ENCODE peak calls at places on chromosomes 7 and 10, in four cellular contexts. C, V, X and S are unnamed samples.
A peak's percentile ranks its signal among the peaks of the same experiment; 100 is the strongest.

GRCh38 chr10:133308431-133309110 is at the start of the genes TUBGCP2 and ZNF511:
- DNase-seq in C (peak; percentile 93), V (peak; percentile 95), X (peak; percentile 85), S (peak; percentile 95)

GRCh38 chr10:37754538-37755323 is 102.7 kb downstream of the ZNF248 start:
- DNase-seq in C (peak; percentile 79), V (no peak), X (peak; percentile 26), S (peak; percentile 58)

GRCh38 chr10:77421576-77421975 is 216.0 kb downstream of the KCNMA1 start:
- DNase-seq in C (no peak), V (no peak), X (no peak), S (no peak)

GRCh38 chr10:110226926-110227641 is 19.7 kb downstream of the MXI1 start:
- DNase-seq in C (peak; percentile 83), V (peak; percentile 89), X (peak; percentile 83), S (peak; percentile 59)

GRCh38 chr10:62727935-62728334 is 76.6 kb upstream of the ADO start:
- DNase-seq in C (no peak), V (no peak), X (no peak), S (no peak)

GRCh38 chr10:84493951-84494848 is 165.8 kb downstream of the CCSER2 start:
- DNase-seq in C (no peak), V (no peak), X (no peak), S (peak; percentile 43)

GRCh38 chr10:113060221-113061053 is 110.4 kb downstream of the TCF7L2 start:
- DNase-seq in C (no peak), V (no peak), X (peak; percentile 62), S (no peak)

GRCh38 chr7:34225193-34225592 is 319.9 kb downstream of the BMPER start:
- DNase-seq in C (no peak), V (no peak), X (no peak), S (no peak)

GRCh38 chr10:30007406-30007805 is 52.0 kb downstream of the JCAD start:
- DNase-seq in C (no peak), V (no peak), X (no peak), S (no peak)

GRCh38 chr7:127486654-127487053 is 94.1 kb upstream of the ZNF800 start:
- DNase-seq in C (no peak), V (no peak), X (no peak), S (no peak)

GRCh38 chr7:30452278-30452930 is 26.2 kb downstream of the NOD1 start:
- DNase-seq in C (no peak), V (no peak), X (no peak), S (no peak)

GRCh38 chr7:106730021-106730420 is 69.1 kb upstream of the CCDC71L start:
- DNase-seq in C (no peak), V (no peak), X (no peak), S (no peak)

GRCh38 chr7:116762951-116763350 is 91.0 kb downstream of the MET start:
- DNase-seq in C (no peak), V (no peak), X (no peak), S (no peak)

GRCh38 chr10:3624367-3624766 is 160.6 kb downstream of the KLF6 start:
- DNase-seq in C (no peak), V (no peak), X (no peak), S (no peak)

GRCh38 chr7:94698275-94698674 is 42.3 kb upstream of the SGCE start:
- DNase-seq in C (no peak), V (no peak), X (no peak), S (no peak)

GRCh38 chr7:103843689-103844480 is 145.6 kb downstream of the RELN start:
- DNase-seq in C (no peak), V (no peak), X (no peak), S (no peak)

GRCh38 chr10:32846974-32847373 is 111.1 kb downstream of the ITGB1 start:
- DNase-seq in C (no peak), V (no peak), X (no peak), S (no peak)

GRCh38 chr10:14173706-14174594 is 156.8 kb downstream of the FRMD4A start:
- DNase-seq in C (no peak), V (no peak), X (no peak), S (peak; percentile 45)
- H3K4me3 ChIP-seq in C (no peak overlapping the region), V (peak overlapping the region; percentile 27), X (peak overlapping the region; percentile 22), S (peak overlapping the region; percentile 50)

GRCh38 chr10:71744897-71745658 is 25.5 kb upstream of the C10orf105 start:
- DNase-seq in C (no peak), V (no peak), X (peak; percentile 17), S (no peak)
- H3K4me1 ChIP-seq in C (peaks cover 46% of the 10 kb centered on the region), V (peaks cover 20% of the 10 kb centered on the region), X (peaks cover 39% of the 10 kb centered on the region), S (peaks cover 17% of the 10 kb centered on the region)

GRCh38 chr10:112057072-112057471 is 126.5 kb downstream of the GPAM start:
- DNase-seq in C (no peak), V (no peak), X (no peak), S (no peak)

GRCh38 chr10:112053895-112054294 is 129.7 kb downstream of the GPAM start:
- DNase-seq in C (no peak), V (no peak), X (no peak), S (no peak)

DNA sequence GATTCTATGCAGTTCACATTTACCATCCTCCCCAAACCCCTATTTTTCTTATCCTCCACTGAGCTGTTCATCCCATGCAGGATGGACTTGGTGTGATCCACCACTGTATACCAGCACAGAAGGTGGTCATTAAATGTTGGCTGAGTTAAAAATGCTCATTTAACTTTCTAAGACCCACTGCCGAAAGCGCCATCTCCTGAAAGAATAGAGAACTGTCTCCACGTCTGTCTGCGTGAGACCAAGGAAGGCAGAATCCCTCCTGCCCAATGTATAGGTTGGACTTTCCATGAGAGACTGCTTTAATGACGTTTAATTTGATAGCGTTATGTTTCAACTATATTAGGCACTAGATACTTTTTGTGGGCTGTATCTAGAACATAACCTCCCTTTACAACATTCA is 124.3 kb downstream of the GPAM start:
- DNase-seq in C (no peak), V (no peak), X (no peak), S (no peak)
- TF ChIP-seq CTCF in C (no peak), V (no peak), X (no peak), S (no peak)

DNA sequence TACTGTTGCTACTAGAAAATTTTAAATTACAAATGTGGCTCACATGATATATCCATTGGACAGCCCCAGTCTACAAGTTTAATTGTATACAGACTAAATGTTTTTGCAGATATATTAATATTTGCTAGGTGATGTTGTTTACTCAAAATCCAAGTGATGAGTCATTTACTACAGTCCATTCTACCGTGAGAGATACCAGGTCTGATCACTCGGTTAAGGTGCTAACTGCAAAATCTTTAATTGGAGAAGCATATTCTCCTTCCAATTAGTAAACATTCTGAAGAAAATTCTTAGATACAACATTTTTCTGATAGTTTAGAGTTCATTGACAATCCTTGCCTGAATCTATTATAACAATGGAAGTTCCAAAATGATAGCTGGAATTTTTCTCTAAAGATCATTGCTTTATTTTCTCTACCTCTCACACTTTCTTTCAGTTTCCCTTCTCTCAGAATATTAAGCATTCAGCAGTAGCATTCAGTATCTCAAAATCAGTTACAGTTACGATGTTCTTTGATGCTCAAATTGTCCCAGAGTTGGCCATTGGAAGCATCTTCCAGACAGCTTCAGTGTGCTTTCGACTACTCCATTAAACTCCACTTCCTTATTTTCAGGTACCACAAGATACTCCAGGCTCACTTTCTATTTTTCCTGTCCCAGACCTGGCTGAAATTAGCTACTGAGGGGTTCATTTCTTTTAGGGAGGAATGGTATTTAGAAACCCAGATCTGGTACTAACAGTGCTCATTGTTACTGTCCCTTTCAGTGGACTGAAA is 2.3 kb downstream of the ABCB1 start:
- DNase-seq in C (no peak), V (no peak), X (no peak), S (no peak)
- H3K4me3 ChIP-seq in C (no peak overlapping the region), V (no peak overlapping the region), X (no peak overlapping the region), S (no peak overlapping the region)

GRCh38 chr7:81816312-81816711 is 46.5 kb upstream of the HGF start:
- DNase-seq in C (no peak), V (no peak), X (no peak), S (no peak)

GRCh38 chr7:81812514-81813472 is 42.9 kb upstream of the HGF start:
- DNase-seq in C (no peak), V (no peak), X (no peak), S (no peak)

DNA sequence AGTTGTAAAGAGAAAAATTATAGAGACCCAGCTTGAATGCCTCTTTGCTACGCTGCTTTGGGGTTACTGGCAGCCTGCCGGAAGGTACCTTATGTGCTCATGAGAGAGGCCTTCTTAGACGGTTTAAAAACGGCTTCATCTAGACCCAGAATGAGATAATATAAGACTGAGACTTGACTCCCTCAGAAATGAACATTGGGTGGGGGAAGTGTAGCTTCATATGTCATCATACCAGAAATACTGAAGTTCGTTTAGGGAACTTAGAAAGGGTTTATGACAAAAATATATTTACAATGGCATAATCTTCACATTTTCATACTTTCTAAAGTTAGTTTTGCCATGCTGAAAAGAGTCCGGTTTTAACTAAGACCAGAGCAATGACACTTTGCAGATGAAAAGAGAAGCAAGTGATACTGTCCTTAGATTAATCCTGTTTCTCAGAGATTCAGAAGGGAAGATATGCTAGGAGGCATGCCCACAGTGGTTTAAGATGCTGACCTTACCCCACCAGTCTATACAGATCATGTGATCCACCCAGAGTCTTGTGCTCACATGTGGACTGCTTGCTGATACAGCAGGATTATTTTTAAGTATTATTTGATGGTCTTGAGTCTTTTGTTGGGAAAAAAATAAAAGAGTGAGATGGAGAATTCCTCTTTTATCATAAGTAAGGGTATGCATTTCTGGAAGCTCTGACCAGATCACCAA is 40.8 kb upstream of the HGF start:
- DNase-seq in C (no peak), V (no peak), X (no peak), S (no peak)
- H3K4me1 ChIP-seq in C (no peaks in the 10 kb centered on the region), V (no peaks in the 10 kb centered on the region), X (no peaks in the 10 kb centered on the region), S (no peaks in the 10 kb centered on the region)

GRCh38 chr10:44458671-44459403 is 73.9 kb upstream of the CXCL12 start:
- DNase-seq in C (peak; percentile 70), V (no peak), X (no peak), S (no peak)

GRCh38 chr10:44459677-44460076 is 74.8 kb upstream of the CXCL12 start:
- DNase-seq in C (no peak), V (no peak), X (no peak), S (no peak)

GRCh38 chr10:44462338-44462914 is 77.5 kb upstream of the CXCL12 start:
- DNase-seq in C (peak; percentile 68), V (no peak), X (no peak), S (no peak)

GRCh38 chr10:44460499-44460898 is 75.6 kb upstream of the CXCL12 start:
- DNase-seq in C (no peak), V (no peak), X (no peak), S (no peak)

DNA sequence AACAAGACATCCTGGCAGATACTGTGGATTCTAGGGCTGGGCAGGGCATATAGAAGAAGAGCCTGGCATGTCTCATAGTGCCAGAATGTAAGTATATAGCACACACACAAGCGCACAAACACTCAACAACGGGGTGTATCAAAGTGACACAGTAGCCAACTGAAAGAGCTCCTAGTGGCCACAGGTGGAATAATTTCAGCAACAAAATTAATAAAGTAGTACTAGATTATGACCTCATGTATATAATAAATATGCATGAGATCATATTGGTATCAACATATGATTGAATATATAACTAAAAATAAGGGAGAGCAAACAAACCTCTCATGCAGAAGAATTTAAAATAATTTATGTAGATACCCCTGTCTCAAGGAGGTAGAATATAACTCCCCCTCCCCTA is 72.4 kb upstream of the CXCL12 start:
- DNase-seq in C (no peak), V (no peak), X (no peak), S (no peak)
- TF ChIP-seq CTCF in C (no peak), V (no peak), X (no peak), S (no peak)